ENCODE peak calls at places on chromosome 2, in five cellular contexts. N is hepatocyte, J is SK-N-SH, T is mesendoderm, P is neuronal stem cell. R is an unnamed sample.

GRCh38 chr2:45024600-45025291 is 15.5 kb upstream of the SIX2 start:
- DNase-seq in N (peak; percentile 48), J (no peak), T (peak; percentile 73), P (no peak), R (peak; percentile 89)

GRCh38 chr2:20509766-20510490 is 63.1 kb downstream of the RHOB start:
- DNase-seq in N (peak; percentile 82), J (no peak), T (peak; percentile 92), P (no peak), R (no peak)

GRCh38 chr2:216634317-216635148 is 1.3 kb downstream of the IGFBP2 start:
- DNase-seq in N (no peak), J (peak; percentile 59), T (peak; percentile 42), P (no peak), R (no peak)

GRCh38 chr2:230654057-230654456 is 58.6 kb upstream of the CAB39 start:
- DNase-seq in N (no peak), J (no peak), T (no peak), P (no peak), R (no peak)

GRCh38 chr2:226962374-226962773 is 126.5 kb downstream of the RHBDD1 start:
- DNase-seq in N (no peak), J (no peak), T (no peak), P (no peak), R (no peak)

GRCh38 chr2:16890081-16890480 is 224.4 kb upstream of the CYRIA start:
- DNase-seq in N (no peak), J (no peak), T (peak; percentile 62), P (no peak), R (peak; percentile 7)

GRCh38 chr2:224023188-224023587 is 15.9 kb downstream of the SERPINE2 start:
- DNase-seq in N (peak; percentile 19), J (no peak), T (peak; percentile 77), P (no peak), R (peak; percentile 40)

GRCh38 chr2:45170191-45170975 is 161.1 kb upstream of the SIX2 start:
- DNase-seq in N (no peak), J (no peak), T (peak; percentile 61), P (peak; percentile 71), R (no peak)

GRCh38 chr2:3073196-3073595 is 304.4 kb downstream of the EIPR1 start:
- DNase-seq in N (no peak), J (peak; percentile 76), T (no peak), P (no peak), R (no peak)

GRCh38 chr2:227079726-227080125 is 84.3 kb downstream of the COL4A4 start:
- DNase-seq in N (no peak), J (no peak), T (no peak), P (no peak), R (no peak)

GRCh38 chr2:174158003-174158402 is 90.3 kb downstream of the OLA1 start:
- DNase-seq in N (peak; percentile 27), J (peak; percentile 44), T (peak; percentile 86), P (peak; percentile 20), R (peak; percentile 66)

GRCh38 chr2:95578529-95578928 is 13.3 kb upstream of the TRIM43 start:
- DNase-seq in N (no peak), J (no peak), T (no peak), P (no peak), R (no peak)

GRCh38 chr2:237336131-237336530 is 77.8 kb downstream of the COL6A3 start:
- DNase-seq in N (no peak), J (no peak), T (peak; percentile 11), P (no peak), R (no peak)

GRCh38 chr2:40130251-40130994 is 321.5 kb downstream of the SLC8A1 start:
- DNase-seq in N (peak; percentile 30), J (peak; percentile 41), T (peak; percentile 8), P (no peak), R (no peak)

GRCh38 chr2:8622199-8622911 is 59.5 kb upstream of the ID2 start:
- DNase-seq in N (no peak), J (no peak), T (no peak), P (no peak), R (no peak)

GRCh38 chr2:187862715-187863114 is 308.5 kb upstream of the TFPI start:
- DNase-seq in N (no peak), J (no peak), T (no peak), P (no peak), R (no peak)

GRCh38 chr2:81650048-81650971 is 1345.8 kb upstream of the LRRTM1 start:
- DNase-seq in N (no peak), J (no peak), T (peak; percentile 11), P (no peak), R (no peak)

GRCh38 chr2:15984367-15985255 is 44.3 kb downstream of the MYCN start:
- DNase-seq in N (no peak), J (peak; percentile 87), T (peak; percentile 52), P (peak; percentile 51), R (no peak)

GRCh38 chr2:237025090-237025865 is 60.4 kb upstream of the COPS8 start:
- DNase-seq in N (peak; percentile 90), J (no peak), T (no peak), P (no peak), R (peak; percentile 88)

GRCh38 chr2:27932396-27932795 is 41.9 kb downstream of the BABAM2 start:
- DNase-seq in N (peak; percentile 23), J (no peak), T (peak; percentile 33), P (no peak), R (peak; percentile 66)
- H3K4me2 ChIP-seq in N (peak overlapping the region; percentile 64), J (no peak overlapping the region), T (no peak overlapping the region), P (no peak overlapping the region), R (peak overlapping the region; percentile 68)

DNA sequence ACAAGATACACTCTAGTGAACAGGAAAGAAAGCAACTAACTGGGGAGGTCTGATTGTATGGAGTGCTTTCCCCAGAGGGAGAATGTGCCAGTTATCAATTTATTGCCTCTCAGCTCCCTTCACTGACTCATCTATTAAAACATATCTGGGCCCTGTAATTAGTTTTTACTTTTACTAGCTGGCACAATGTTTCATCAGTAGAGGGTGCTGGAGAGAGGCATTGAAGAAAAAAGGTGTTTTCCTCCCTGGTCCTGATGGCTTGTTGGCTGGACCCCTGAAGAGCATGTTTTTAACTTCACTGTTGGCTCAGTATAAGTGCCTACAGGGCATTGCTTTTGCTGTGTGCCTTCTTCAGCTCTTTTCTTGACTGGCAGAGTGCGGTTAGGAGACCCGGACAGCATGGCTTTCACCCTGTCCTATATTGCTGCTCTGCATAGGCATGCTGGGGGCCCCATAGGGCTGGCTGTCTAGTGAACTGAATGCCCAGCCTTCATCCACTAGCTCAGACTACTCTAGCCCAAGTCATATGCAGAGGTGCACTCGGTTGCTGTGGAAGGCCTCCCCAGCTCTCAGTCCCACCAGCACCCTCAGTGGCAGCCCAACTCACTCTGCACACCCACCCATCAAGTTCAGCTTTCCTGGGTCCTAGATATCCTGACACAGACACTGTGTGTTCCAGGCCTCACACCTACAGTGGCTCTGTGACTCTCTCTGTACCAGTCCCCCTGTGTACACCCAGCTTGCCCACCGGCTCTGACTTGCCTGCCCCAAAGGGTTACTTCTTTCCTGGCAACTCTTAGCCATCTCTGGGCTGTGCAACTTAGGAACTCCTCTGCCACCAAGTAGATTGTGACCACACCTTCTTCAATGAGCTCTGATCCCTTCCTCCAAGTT is 62.3 kb upstream of the ACYP2 start:
- DNase-seq in N (no peak), J (no peak), T (peak; percentile 51), P (no peak), R (no peak)
- H3K4me2 ChIP-seq in N (no peak overlapping the region), J (no peak overlapping the region), T (no peak overlapping the region), P (no peak overlapping the region), R (no peak overlapping the region)

DNA sequence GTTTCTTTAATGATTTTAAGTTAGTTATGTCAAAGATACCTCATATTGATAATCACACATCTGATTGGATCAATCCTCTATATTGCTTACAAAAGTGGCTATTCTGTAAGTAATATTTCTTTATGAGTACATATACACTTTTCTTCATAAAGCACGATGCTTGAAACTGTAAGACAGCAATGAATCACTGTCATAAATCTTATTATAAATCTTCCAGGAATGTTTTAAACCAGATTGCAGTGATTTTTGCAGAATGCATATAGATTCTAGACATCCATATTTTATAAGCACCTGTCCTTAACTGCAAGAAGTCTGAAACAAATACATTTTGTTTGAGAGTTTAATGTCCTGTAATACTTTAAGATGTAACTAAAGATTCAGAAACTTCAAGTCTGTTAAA is 367.0 kb upstream of the FANCL start:
- DNase-seq in N (no peak), J (no peak), T (no peak), P (no peak), R (no peak)
- H3K4me2 ChIP-seq in N (no peak overlapping the region), J (no peak overlapping the region), T (no peak overlapping the region), P (no peak overlapping the region), R (no peak overlapping the region)

GRCh38 chr2:143524001-143524608 is 394.9 kb downstream of the ARHGAP15 start:
- DNase-seq in N (no peak), J (no peak), T (no peak), P (no peak), R (no peak)
- H3K4me2 ChIP-seq in N (peak overlapping the region; percentile 32), J (no peak overlapping the region), T (no peak overlapping the region), P (no peak overlapping the region), R (no peak overlapping the region)